ENCODE peak calls at places on chromosomes 13 and 19, in six cellular contexts. G is HCT116, Z is GM12878, K is transverse colon, J is breast epithelium, D is sigmoid colon. Y is an unnamed sample.

GRCh38 chr13:44629465-44630183 is 53.5 kb upstream of the TSC22D1 start:
- DNase-seq in G (no peak), Z (no peak), K (no peak), J (no peak), D (no peak), Y (no peak)

GRCh38 chr19:8088752-8089663 is 36.4 kb downstream of the CCL25 start:
- DNase-seq in G (no peak), Z (no peak), K (no peak), J (no peak), D (no peak), Y (no peak)

GRCh38 chr19:11446652-11447301 is 11.3 kb downstream of the PRKCSH start:
- DNase-seq in G (no peak), Z (no peak), K (peak), J (no peak), D (peak), Y (peak)

GRCh38 chr13:35855531-35856019 is 275.6 kb downstream of the DCLK1 start:
- DNase-seq in G (peak), Z (no peak), K (no peak), J (no peak), D (no peak), Y (no peak)

GRCh38 chr13:71922191-71922590 is 55.2 kb upstream of the DACH1 start:
- DNase-seq in G (no peak), Z (no peak), K (no peak), J (no peak), D (no peak), Y (no peak)

GRCh38 chr19:6271721-6272410 is 7.9 kb downstream of the MLLT1 start:
- DNase-seq in G (no peak), Z (no peak), K (peak), J (peak), D (peak), Y (peak)

GRCh38 chr19:36032251-36033104 is at the start of gene CLIP3:
- DNase-seq in G (no peak), Z (no peak), K (peak), J (no peak), D (peak), Y (peak)

GRCh38 chr19:41774515-41774980 is 19.2 kb downstream of the CEACAM6 start:
- DNase-seq in G (peak), Z (no peak), K (peak), J (no peak), D (no peak), Y (no peak)

GRCh38 chr13:107743523-107743922 is 471.8 kb downstream of the LIG4 start:
- DNase-seq in G (no peak), Z (no peak), K (no peak), J (no peak), D (no peak), Y (no peak)

GRCh38 chr13:103236213-103236612 is 170.0 kb upstream of the SLC10A2 start:
- DNase-seq in G (no peak), Z (no peak), K (no peak), J (no peak), D (no peak), Y (no peak)

GRCh38 chr19:42005504-42005903 is 11.5 kb upstream of the ATP1A3 start:
- DNase-seq in G (no peak), Z (no peak), K (no peak), J (no peak), D (no peak), Y (no peak)

GRCh38 chr19:4279530-4280422 is 710 bp downstream of the SHD start:
- DNase-seq in G (no peak), Z (no peak), K (no peak), J (no peak), D (no peak), Y (no peak)

GRCh38 chr13:73339086-73339485 is 280.3 kb downstream of the KLF5 start:
- DNase-seq in G (no peak), Z (no peak), K (no peak), J (no peak), D (no peak), Y (no peak)

GRCh38 chr13:81142306-81142999 is 801.5 kb upstream of the SPRY2 start:
- DNase-seq in G (no peak), Z (no peak), K (no peak), J (no peak), D (no peak), Y (no peak)

GRCh38 chr13:110944121-110944967 is 29.5 kb upstream of the ANKRD10 start:
- DNase-seq in G (peak), Z (no peak), K (peak), J (no peak), D (no peak), Y (peak)

GRCh38 chr13:40207110-40207478 is 459.3 kb downstream of the FOXO1 start:
- DNase-seq in G (no peak), Z (peak), K (no peak), J (no peak), D (no peak), Y (no peak)

GRCh38 chr13:33312150-33312908 is 26.8 kb upstream of the STARD13 start:
- DNase-seq in G (no peak), Z (no peak), K (no peak), J (no peak), D (no peak), Y (peak)

GRCh38 chr19:40771101-40771539 is 4.2 kb upstream of the MIA start:
- DNase-seq in G (no peak), Z (no peak), K (no peak), J (no peak), D (no peak), Y (no peak)

GRCh38 chr13:39876258-39876657 is 220.8 kb downstream of the COG6 start:
- DNase-seq in G (no peak), Z (no peak), K (no peak), J (no peak), D (no peak), Y (peak)

GRCh38 chr13:84121456-84121855 is 239.2 kb upstream of the SLITRK1 start:
- DNase-seq in G (no peak), Z (no peak), K (no peak), J (no peak), D (no peak), Y (no peak)

GRCh38 chr13:113616991-113617749 is 32.6 kb downstream of the TFDP1 start:
- DNase-seq in G (no peak), Z (no peak), K (no peak), J (no peak), D (no peak), Y (no peak)

GRCh38 chr13:57123660-57124059 is 17.1 kb upstream of the PRR20A start:
- DNase-seq in G (no peak), Z (no peak), K (no peak), J (no peak), D (no peak), Y (peak)

GRCh38 chr19:862529-863304 is 3.3 kb downstream of the CFD start:
- DNase-seq in G (no peak), Z (peak), K (peak), J (peak), D (no peak), Y (peak)

GRCh38 chr13:26561636-26562537 is 4.4 kb downstream of the WASF3 start:
- DNase-seq in G (no peak), Z (no peak), K (no peak), J (no peak), D (no peak), Y (peak)

GRCh38 chr19:2503521-2504109 is 27.7 kb downstream of the GADD45B start:
- DNase-seq in G (peak), Z (no peak), K (no peak), J (peak), D (no peak), Y (no peak)

GRCh38 chr13:50722437-50723125 is 120.9 kb downstream of the DLEU7 start:
- DNase-seq in G (no peak), Z (no peak), K (no peak), J (no peak), D (no peak), Y (no peak)

GRCh38 chr19:41030651-41031050 is 39.6 kb downstream of the CYP2B6 start:
- DNase-seq in G (no peak), Z (no peak), K (no peak), J (no peak), D (no peak), Y (no peak)

GRCh38 chr13:84366484-84366883 is 484.2 kb upstream of the SLITRK1 start:
- DNase-seq in G (no peak), Z (no peak), K (no peak), J (no peak), D (no peak), Y (no peak)

GRCh38 chr13:73129023-73129422 is 70.2 kb downstream of the KLF5 start:
- DNase-seq in G (no peak), Z (no peak), K (no peak), J (no peak), D (no peak), Y (no peak)

GRCh38 chr13:106440846-106441245 is 94.6 kb downstream of the EFNB2 start:
- DNase-seq in G (no peak), Z (no peak), K (no peak), J (no peak), D (no peak), Y (peak)

GRCh38 chr13:98941118-98941517 is 36.7 kb downstream of the DOCK9 start:
- DNase-seq in G (no peak), Z (no peak), K (no peak), J (no peak), D (no peak), Y (no peak)

GRCh38 chr13:85798999-85799646 is at the start of gene SLITRK6:
- DNase-seq in G (peak), Z (no peak), K (no peak), J (no peak), D (no peak), Y (no peak)
- H3K4me3 ChIP-seq in G (no peak), Z (no peak), K (no peak), J (no peak), D (peak), Y (no peak)

DNA sequence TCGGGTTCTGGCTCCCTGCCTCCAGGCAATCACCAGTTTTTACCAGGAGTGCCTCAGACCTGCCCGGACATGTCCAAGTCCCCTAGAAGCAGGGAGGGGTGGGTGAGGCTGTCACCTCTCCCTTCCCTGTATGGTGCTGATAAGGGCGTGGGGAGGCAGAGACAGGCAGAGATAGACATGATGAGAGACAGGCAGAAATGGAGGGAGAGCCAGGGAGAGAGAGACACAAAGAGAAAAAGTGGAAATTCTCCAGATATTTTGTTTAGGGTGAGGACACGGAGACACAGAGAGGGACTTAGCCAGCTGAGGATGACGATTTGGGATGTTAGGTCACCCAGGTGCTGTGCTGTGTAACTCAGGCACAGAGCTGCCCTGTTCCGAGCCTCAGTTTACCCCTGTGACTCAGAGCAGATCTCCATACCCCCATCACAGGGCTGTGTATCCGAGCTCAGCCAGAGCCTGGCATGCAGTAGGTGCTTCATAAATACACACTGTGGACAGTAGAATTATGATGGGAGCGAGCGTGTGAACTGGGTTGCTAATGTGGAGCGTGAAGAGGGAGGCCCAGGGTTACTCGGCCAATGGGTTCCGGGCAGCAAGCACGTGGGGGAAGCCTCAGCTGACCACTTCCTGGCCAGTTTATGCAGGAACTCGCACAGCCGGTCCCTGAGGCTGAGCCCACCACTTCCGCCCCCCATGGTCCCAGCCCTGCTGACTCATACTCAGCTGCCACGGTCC is 11.9 kb upstream of the GDF15 start:
- DNase-seq in G (peak), Z (peak), K (peak), J (peak), D (peak), Y (peak)
- TF ChIP-seq POLR2AphosphoS5 in G (peak), Z (peak), K (peak), J (no peak), D (peak), Y (peak)

DNA sequence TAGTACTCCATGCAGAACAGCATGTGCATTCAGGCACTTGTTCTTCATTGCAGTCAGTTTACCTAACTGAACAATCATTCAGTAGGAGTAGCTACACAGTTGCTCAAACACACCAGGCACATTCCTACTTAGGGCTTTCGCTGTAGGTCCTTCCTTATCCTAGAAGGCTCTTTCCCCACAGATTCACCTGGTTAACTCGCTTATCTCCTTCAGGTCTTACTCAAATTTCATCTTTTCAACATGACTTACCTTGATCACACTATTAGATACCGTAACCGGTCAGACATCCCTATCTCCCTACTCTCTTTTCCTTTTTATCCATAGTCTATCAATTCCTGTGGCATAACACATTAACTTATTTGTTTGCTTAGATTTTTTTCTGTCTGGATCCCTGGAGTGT is 14.6 kb downstream of the EDNRB start:
- DNase-seq in G (no peak), Z (no peak), K (no peak), J (no peak), D (no peak), Y (no peak)
- H3K4me3 ChIP-seq in G (no peak), Z (no peak), K (no peak), J (no peak), D (no peak), Y (no peak)

DNA sequence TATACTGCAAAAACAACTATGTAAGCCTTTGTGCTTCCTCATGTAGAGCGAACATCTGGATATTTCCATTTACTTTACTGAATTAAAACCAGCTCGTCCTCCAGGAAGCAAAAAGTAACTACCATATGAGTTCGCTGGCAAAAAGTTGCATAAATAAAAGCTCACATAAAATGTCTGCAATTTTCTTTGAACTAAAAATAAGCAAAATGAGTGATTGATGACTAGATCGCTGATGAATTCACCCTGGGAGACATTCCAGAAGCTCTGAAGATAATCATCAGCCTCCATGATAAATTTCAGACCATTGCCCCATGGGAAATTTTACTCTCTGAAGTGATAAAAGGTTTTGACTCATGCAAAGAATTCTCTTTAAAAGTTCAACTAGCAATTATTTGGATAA is 67.4 kb upstream of the SACS start:
- DNase-seq in G (no peak), Z (no peak), K (no peak), J (no peak), D (no peak), Y (no peak)
- TF ChIP-seq POLR2AphosphoS5 in G (no peak), Z (no peak), K (no peak), J (no peak), D (no peak), Y (no peak)

GRCh38 chr19:33799507-33799906 is 2.8 kb downstream of the KCTD15 start:
- DNase-seq in G (no peak), Z (no peak), K (no peak), J (no peak), D (no peak), Y (no peak)
- H3K4me3 ChIP-seq in G (no peak), Z (no peak), K (peak), J (no peak), D (peak), Y (no peak)